ENCODE peak calls at places on chromosome 9, in seven cellular contexts. W is A549, V is uterus, G is HFF-Myc, H is AG04449, O is endothelial cell of umbilical vein, K is psoas muscle. D is an unnamed sample.

GRCh38 chr9:81682797-81683196 is 6.5 kb downstream of the TLE1 start:
- DNase-seq in K (no peak), G (no peak), W (no peak), O (peak; percentile 76), H (no peak), V (no peak), D (no peak)

GRCh38 chr9:25207402-25207801 is 470.8 kb downstream of the TUSC1 start:
- DNase-seq in W (no peak), V (no peak), K (no peak), G (no peak), O (no peak), H (no peak), D (no peak)

GRCh38 chr9:132638240-132638639 is 31.5 kb downstream of the DDX31 start:
- DNase-seq in G (no peak), W (no peak), V (no peak), K (no peak), O (no peak), H (no peak), D (no peak)

GRCh38 chr9:99490736-99491135 is 268.7 kb downstream of the SEC61B start:
- DNase-seq in G (no peak), K (no peak), H (peak; percentile 17), O (no peak), V (no peak), W (no peak), D (no peak)

GRCh38 chr9:114278881-114279570 is 43.9 kb upstream of the ORM1 start:
- DNase-seq in H (peak; percentile 64), O (no peak), W (peak; percentile 85), G (peak; percentile 47), K (no peak), V (peak; percentile 15), D (peak; percentile 17)

GRCh38 chr9:83144492-83144891 is 81.5 kb upstream of the RASEF start:
- DNase-seq in O (no peak), K (no peak), V (no peak), G (no peak), H (no peak), W (no peak), D (no peak)

GRCh38 chr9:108580021-108580439 is 275.8 kb downstream of the ACTL7B start:
- DNase-seq in O (no peak), W (peak; percentile 94), H (no peak), V (no peak), K (no peak), G (no peak), D (no peak)

GRCh38 chr9:34994429-34995287 is 5.1 kb downstream of the DNAJB5 start:
- DNase-seq in G (peak; percentile 42), V (peak; percentile 50), O (peak; percentile 64), H (no peak), K (no peak), W (peak; percentile 58), D (peak; percentile 15)

GRCh38 chr9:33430942-33431341 is 16.5 kb downstream of the AQP3 start:
- DNase-seq in H (no peak), O (no peak), V (no peak), W (peak; percentile 72), K (no peak), G (no peak), D (no peak)

GRCh38 chr9:95094002-95094401 is 223.5 kb downstream of the FANCC start:
- DNase-seq in G (no peak), O (no peak), V (no peak), W (no peak), H (no peak), K (no peak), D (no peak)

GRCh38 chr9:137459601-137460362 is 648 bp upstream of the NSMF start:
- DNase-seq in O (no peak), G (no peak), V (no peak), K (no peak), W (no peak), H (no peak), D (no peak)
- H3K4me3 ChIP-seq in O (no peak overlapping the region), G (peak overlapping the region; percentile 17), V (peak overlapping the region; percentile 54), K (peak overlapping the region; percentile 72), W (peak overlapping the region; percentile 83), H (peak overlapping the region; percentile 47), D (peak overlapping the region; percentile 49)

GRCh38 chr9:68690088-68690487 is 15.0 kb upstream of the PIP5K1B start:
- DNase-seq in G (no peak), V (peak; percentile 38), O (peak; percentile 43), W (no peak), K (no peak), H (no peak), D (no peak)

GRCh38 chr9:68683433-68683832 is 21.6 kb upstream of the PIP5K1B start:
- DNase-seq in V (no peak), H (no peak), O (no peak), K (no peak), G (no peak), W (no peak), D (no peak)

GRCh38 chr9:68685213-68685612 is 19.8 kb upstream of the PIP5K1B start:
- DNase-seq in O (no peak), K (no peak), W (no peak), G (no peak), V (no peak), H (no peak), D (no peak)

DNA sequence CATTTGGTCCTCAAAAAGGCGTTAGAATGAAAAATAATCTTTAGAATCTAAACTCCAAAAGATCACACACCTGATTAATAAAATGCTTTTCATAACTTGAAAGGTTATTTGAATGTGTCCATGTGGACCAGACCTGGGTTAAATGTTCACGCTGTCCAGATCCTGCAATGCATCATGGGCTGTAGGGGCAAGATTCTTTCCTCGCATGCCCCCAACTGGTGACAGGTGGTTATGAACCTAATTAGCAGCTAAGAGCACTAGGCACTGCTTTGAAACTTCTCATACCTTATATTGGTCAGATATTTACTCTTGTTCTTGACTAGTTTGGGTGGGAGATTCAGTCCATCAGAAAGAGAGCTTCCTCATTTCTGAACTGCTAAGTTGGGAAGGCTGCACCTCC is 19.3 kb upstream of the PIP5K1B start:
- DNase-seq in O (peak; percentile 39), K (no peak), V (no peak), H (no peak), W (peak; percentile 39), G (no peak), D (peak; percentile 78)
- TF ChIP-seq CTCF in O (peak; percentile 36), K (no peak), V (no peak), H (no peak), W (no peak), G (no peak), D (peak; percentile 71)

GRCh38 chr9:117665601-117666377 is 38.4 kb upstream of the TLR4 start:
- DNase-seq in H (no peak), O (no peak), K (no peak), G (no peak), V (no peak), W (no peak), D (no peak)

GRCh38 chr9:117664419-117664818 is 39.8 kb upstream of the TLR4 start:
- DNase-seq in W (no peak), K (no peak), H (no peak), G (no peak), O (no peak), V (no peak), D (no peak)

DNA sequence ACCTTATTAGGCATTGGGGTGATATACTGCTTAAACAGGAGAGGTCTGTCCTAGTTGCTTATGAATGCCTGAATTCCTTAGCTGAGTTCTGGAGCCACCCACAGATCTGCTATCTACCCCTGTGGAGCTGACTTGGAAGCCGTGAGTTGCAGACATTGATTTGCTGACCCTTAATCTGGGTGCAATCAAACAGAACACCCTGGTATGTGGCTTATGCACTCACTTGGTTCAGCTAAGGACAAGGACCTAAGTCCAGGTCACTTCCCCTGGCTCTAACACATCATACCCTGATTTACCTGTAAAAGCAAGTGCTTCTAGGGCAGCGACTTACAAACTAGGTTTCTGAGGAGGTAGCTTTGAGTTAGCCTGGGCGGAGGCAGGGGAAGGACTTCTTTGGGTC is 41.6 kb upstream of the TLR4 start:
- DNase-seq in V (no peak), H (no peak), W (no peak), K (no peak), O (no peak), G (no peak), D (no peak)
- H3K4me3 ChIP-seq in V (no peak overlapping the region), H (no peak overlapping the region), W (no peak overlapping the region), K (no peak overlapping the region), O (no peak overlapping the region), G (no peak overlapping the region), D (no peak overlapping the region)

DNA sequence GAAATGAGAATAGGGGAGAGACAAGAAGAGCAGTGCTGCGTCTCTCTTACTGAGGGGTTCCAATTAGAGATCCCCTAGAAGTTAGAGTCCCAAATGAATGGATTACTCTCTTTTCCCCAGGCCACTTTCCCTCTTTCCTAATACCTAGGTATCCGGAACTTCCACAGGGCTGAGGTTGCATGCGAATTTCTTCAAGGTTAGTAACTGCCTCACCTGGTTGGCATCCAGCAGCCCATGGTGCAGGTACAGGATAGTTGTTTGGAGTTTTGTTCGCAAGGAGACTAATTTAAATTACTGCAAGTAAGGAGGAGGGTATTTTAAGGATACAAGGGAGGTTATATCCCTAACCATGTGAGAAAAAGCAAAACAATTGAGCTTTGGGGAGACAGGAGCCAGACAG is 52.4 kb upstream of the JAK2 start:
- DNase-seq in V (no peak), H (no peak), O (no peak), G (no peak), W (no peak), K (no peak), D (no peak)
- TF ChIP-seq CTCF in V (no peak), H (no peak), O (no peak), G (no peak), W (no peak), K (no peak), D (no peak)

GRCh38 chr9:3181049-3181953 is 337.4 kb upstream of the PUM3 start:
- DNase-seq in W (peak; percentile 48), G (no peak), V (no peak), K (peak; percentile 17), H (no peak), O (no peak), D (peak; percentile 67)
- H3K4me3 ChIP-seq in W (peak overlapping the region; percentile 31), G (peak overlapping the region; percentile 31), V (no peak overlapping the region), K (peak overlapping the region; percentile 54), H (peak overlapping the region; percentile 45), O (no peak overlapping the region), D (no peak overlapping the region)

GRCh38 chr9:14433841-14434511 is 120.0 kb upstream of the NFIB start:
- DNase-seq in G (peak; percentile 59), O (no peak), W (peak; percentile 76), K (no peak), V (peak; percentile 44), H (no peak), D (peak; percentile 23)
- TF ChIP-seq CTCF in G (no peak), O (peak; percentile 12), W (peak; percentile 62), K (no peak), V (no peak), H (no peak), D (no peak)